ENCODE peak calls at places on chromosome 22, in ten cellular contexts. K is RWPE1; Q is cardiac fibroblast; A is endothelial cell; T is stimulated activated CD8-positive, alpha-beta memory T cell treated with anti-CD3 and anti-CD28 coated beads, Interleukin-15, amount 100 ng/mL, for 24 hours; N is HTR-8/SVneo; B is choroid plexus epithelial cell; L is AG08396; W is ACHN; Y is mammary epithelial cell. Z is an unnamed sample.

GRCh38 chr22:19061471-19062138 is 60.6 kb downstream of the DGCR2 start:
- DNase-seq in K (no peak), Q (no peak), A (no peak), T (no peak), N (no peak), B (no peak), L (no peak), W (no peak), Y (no peak), Z (no peak)

GRCh38 chr22:48270731-48271130 is 1508.3 kb downstream of the TBC1D22A start:
- DNase-seq in K (no peak), Q (no peak), A (no peak), T (no peak), N (no peak), B (no peak), L (no peak), W (no peak), Y (no peak), Z (no peak)

GRCh38 chr22:37240941-37241320 is 3.1 kb downstream of the RAC2 start:
- DNase-seq in K (no peak), Q (no peak), A (no peak), T (no peak), N (no peak), B (no peak), L (no peak), W (no peak), Y (no peak), Z (no peak)

GRCh38 chr22:28299760-28300159 is 379.9 kb downstream of the TTC28 start:
- DNase-seq in K (no peak), Q (peak; percentile 93), A (no peak), T (no peak), N (no peak), B (peak; percentile 12), L (no peak), W (no peak), Y (no peak), Z (no peak)

GRCh38 chr22:18156878-18157713 is 7.1 kb downstream of the USP18 start:
- DNase-seq in K (peak; percentile 55), Q (peak; percentile 81), A (peak; percentile 90), T (no peak), N (peak; percentile 89), B (peak; percentile 90), L (peak; percentile 96), W (peak; percentile 62), Y (peak; percentile 88), Z (peak; percentile 82)

GRCh38 chr22:22520020-22520656 is at the start of gene ZNF280A:
- DNase-seq in K (no peak), Q (peak; percentile 54), A (no peak), T (no peak), N (no peak), B (peak; percentile 60), L (no peak), W (no peak), Y (no peak), Z (peak; percentile 92)

GRCh38 chr22:20584872-20585639 is 77.6 kb downstream of the MED15 start:
- DNase-seq in K (no peak), Q (no peak), A (no peak), T (no peak), N (no peak), B (no peak), L (no peak), W (no peak), Y (peak; percentile 40), Z (no peak)

GRCh38 chr22:46293591-46294260 is 2.9 kb upstream of the GTSE1 start:
- DNase-seq in K (no peak), Q (no peak), A (no peak), T (no peak), N (no peak), B (peak; percentile 76), L (no peak), W (no peak), Y (no peak), Z (no peak)

GRCh38 chr22:42747701-42748513 is 27.2 kb upstream of the A4GALT start:
- DNase-seq in K (no peak), Q (peak; percentile 81), A (no peak), T (no peak), N (no peak), B (peak; percentile 69), L (peak; percentile 73), W (no peak), Y (peak; percentile 72), Z (peak; percentile 74)

GRCh38 chr22:26321469-26321913 is 107.6 kb upstream of the ASPHD2 start:
- DNase-seq in K (no peak), Q (peak; percentile 5), A (no peak), T (no peak), N (peak; percentile 50), B (no peak), L (peak; percentile 54), W (peak; percentile 67), Y (no peak), Z (no peak)

GRCh38 chr22:19454156-19454555 is 6.6 kb upstream of the C22orf39 start:
- DNase-seq in K (no peak), Q (no peak), A (no peak), T (no peak), N (no peak), B (no peak), L (no peak), W (no peak), Y (no peak), Z (no peak)

GRCh38 chr22:35552186-35552842 is 11.7 kb downstream of the RASD2 start:
- DNase-seq in K (peak; percentile 65), Q (peak; percentile 35), A (peak; percentile 38), T (peak; percentile 60), N (peak; percentile 38), B (peak; percentile 79), L (peak; percentile 66), W (no peak), Y (no peak), Z (peak; percentile 67)

GRCh38 chr22:35219012-35219411 is 38.3 kb upstream of the HMGXB4 start:
- DNase-seq in K (peak; percentile 18), Q (peak; percentile 3), A (no peak), T (no peak), N (peak; percentile 62), B (peak; percentile 40), L (peak; percentile 30), W (peak; percentile 46), Y (peak; percentile 81), Z (no peak)

GRCh38 chr22:44888491-44888941 is 121.3 kb downstream of the PHF21B start:
- DNase-seq in K (no peak), Q (no peak), A (no peak), T (no peak), N (no peak), B (no peak), L (no peak), W (no peak), Y (no peak), Z (no peak)

GRCh38 chr22:29842740-29843139 is 4.7 kb upstream of the ASCC2 start:
- DNase-seq in K (peak; percentile 70), Q (peak; percentile 91), A (no peak), T (no peak), N (peak; percentile 34), B (peak; percentile 84), L (peak; percentile 75), W (peak; percentile 62), Y (peak; percentile 90), Z (no peak)

GRCh38 chr22:36741204-36741793 is 34.6 kb downstream of the IFT27 start:
- DNase-seq in K (no peak), Q (no peak), A (no peak), T (no peak), N (no peak), B (peak; percentile 13), L (peak; percentile 42), W (no peak), Y (no peak), Z (peak; percentile 62)

GRCh38 chr22:22084089-22084711 is 101.6 kb upstream of the TOP3B start:
- DNase-seq in K (no peak), Q (no peak), A (no peak), T (no peak), N (no peak), B (no peak), L (no peak), W (no peak), Y (no peak), Z (no peak)

GRCh38 chr22:26658671-26659478 is 1.5 kb downstream of the MIAT start:
- DNase-seq in K (peak; percentile 88), Q (peak; percentile 79), A (peak; percentile 34), T (peak; percentile 42), N (peak; percentile 84), B (peak; percentile 95), L (peak; percentile 87), W (peak; percentile 87), Y (peak; percentile 92), Z (peak; percentile 39)

GRCh38 chr22:20433191-20433590 is 4.4 kb downstream of the SCARF2 start:
- DNase-seq in K (no peak), Q (no peak), A (no peak), T (no peak), N (no peak), B (no peak), L (no peak), W (no peak), Y (no peak), Z (no peak)

GRCh38 chr22:39435616-39436015 is 21.2 kb upstream of the MGAT3 start:
- DNase-seq in K (no peak), Q (no peak), A (no peak), T (no peak), N (no peak), B (no peak), L (no peak), W (no peak), Y (no peak), Z (no peak)

GRCh38 chr22:23833911-23834317 is 4.9 kb downstream of the DERL3 start:
- DNase-seq in K (no peak), Q (no peak), A (no peak), T (no peak), N (no peak), B (no peak), L (no peak), W (no peak), Y (no peak), Z (no peak)

GRCh38 chr22:38172489-38173155 is 9.0 kb downstream of the PLA2G6 start:
- DNase-seq in K (no peak), Q (peak; percentile 71), A (peak; percentile 41), T (no peak), N (no peak), B (no peak), L (no peak), W (no peak), Y (peak; percentile 80), Z (peak; percentile 96)

GRCh38 chr22:45876136-45877035 is 100.6 kb downstream of the WNT7B start:
- DNase-seq in K (no peak), Q (no peak), A (no peak), T (no peak), N (no peak), B (no peak), L (no peak), W (no peak), Y (no peak), Z (no peak)

GRCh38 chr22:23178512-23179254 is 1.6 kb upstream of the BCR start:
- DNase-seq in K (peak; percentile 67), Q (peak; percentile 68), A (peak; percentile 81), T (peak; percentile 50), N (peak; percentile 59), B (peak; percentile 65), L (peak; percentile 87), W (peak; percentile 54), Y (peak; percentile 32), Z (peak; percentile 70)

Z was measured in SK-MEL-5.